ENCODE peak calls at places on chromosomes 3 and 15, in four cellular contexts. L is right lobe of liver; A is tibial artery; J is CD4-positive, CD25-positive, alpha-beta regulatory T cell. C is an unnamed sample.

GRCh38 chr3:195766671-195767070 is 45.1 kb downstream of the MUC4 start:
- DNase-seq in L (peak; percentile 31), A (peak; percentile 38), J (no peak), C (no peak)

GRCh38 chr3:133135303-133135702 is 97.1 kb downstream of the TMEM108 start:
- DNase-seq in L (no peak), A (no peak), J (no peak), C (no peak)

GRCh38 chr3:94607778-94608177 is 544.9 kb downstream of the NSUN3 start:
- DNase-seq in L (no peak), A (no peak), J (no peak), C (no peak)

GRCh38 chr3:197003461-197004385 is 25.9 kb downstream of the MELTF start:
- DNase-seq in L (peak; percentile 67), A (peak; percentile 65), J (no peak), C (peak; percentile 81)

GRCh38 chr3:177904661-177905060 is 631.6 kb upstream of the KCNMB2 start:
- DNase-seq in L (no peak), A (no peak), J (no peak), C (no peak)

GRCh38 chr15:70853855-70854668 is at the start of gene LARP6:
- DNase-seq in L (peak; percentile 59), A (peak; percentile 84), J (no peak), C (peak; percentile 58)

GRCh38 chr15:42730536-42730935 is 6.4 kb downstream of the CDAN1 start:
- DNase-seq in L (no peak), A (no peak), J (no peak), C (no peak)

GRCh38 chr3:192812736-192813383 is 85.5 kb upstream of the FGF12 start:
- DNase-seq in L (no peak), A (no peak), J (no peak), C (no peak)

GRCh38 chr3:139620438-139620837 is 57.3 kb downstream of the NMNAT3 start:
- DNase-seq in L (no peak), A (no peak), J (no peak), C (no peak)

GRCh38 chr3:50321146-50321843 is 1.2 kb downstream of the HYAL2 start:
- DNase-seq in L (peak; percentile 93), A (peak; percentile 94), J (peak; percentile 70), C (peak; percentile 87)

GRCh38 chr15:66851226-66852063 is 149.4 kb downstream of the SMAD6 start:
- DNase-seq in L (peak; percentile 82), A (peak; percentile 93), J (peak; percentile 39), C (peak; percentile 92)

GRCh38 chr3:164851905-164852304 is 226.4 kb downstream of the SI start:
- DNase-seq in L (no peak), A (no peak), J (no peak), C (no peak)

GRCh38 chr15:64651573-64652260 is 123.7 kb downstream of the RBPMS2 start:
- DNase-seq in L (no peak), A (no peak), J (peak; percentile 15), C (no peak)

GRCh38 chr3:126340081-126340511 is 17.1 kb downstream of the KLF15 start:
- DNase-seq in L (peak; percentile 62), A (peak; percentile 87), J (no peak), C (peak; percentile 43)

GRCh38 chr3:147267431-147267830 is 138.9 kb downstream of the ZIC4 start:
- DNase-seq in L (no peak), A (no peak), J (no peak), C (no peak)

DNA sequence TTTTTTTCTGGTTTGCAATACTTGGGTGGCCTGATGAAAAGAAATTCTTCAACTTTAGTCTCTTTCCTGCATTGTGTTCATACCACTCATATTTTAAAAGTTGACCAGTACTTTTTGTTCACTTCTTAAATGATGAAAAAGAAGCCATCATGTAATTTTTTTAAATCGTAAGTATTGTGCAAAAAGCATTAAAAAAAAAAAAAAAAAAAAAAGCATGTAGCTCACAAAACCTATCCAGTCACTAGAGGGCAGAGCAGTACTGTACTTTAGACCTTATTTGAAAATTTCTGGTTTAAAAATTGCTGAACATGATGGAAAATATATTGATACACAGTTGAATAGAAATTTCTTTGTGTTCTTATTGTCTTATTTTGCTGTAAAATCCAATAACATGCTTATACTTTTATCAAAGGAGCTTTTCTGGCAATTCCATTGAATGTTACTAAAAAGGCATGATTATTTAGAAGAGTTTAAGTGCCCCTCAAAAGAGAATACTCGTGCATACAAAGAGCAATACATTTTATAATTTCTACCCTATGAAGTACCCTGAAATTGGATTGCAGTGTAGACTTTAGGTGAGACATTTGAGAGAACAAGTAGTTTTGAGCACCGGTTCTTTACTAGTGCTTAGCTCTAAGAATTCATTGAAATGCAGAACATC is 137.7 kb downstream of the BBX start:
- DNase-seq in L (no peak), A (no peak), J (no peak), C (no peak)
- H3K4me1 ChIP-seq in L (peaks cover 4% of the 10 kb centered on the region), A (no peaks in the 10 kb centered on the region), J (peaks cover 6% of the 10 kb centered on the region), C (no peaks in the 10 kb centered on the region)

GRCh38 chr3:194683431-194683830 is 2.3 kb upstream of the FAM43A start:
- DNase-seq in L (no peak), A (no peak), J (no peak), C (no peak)

GRCh38 chr3:194686414-194686815 is 732 bp downstream of the FAM43A start:
- DNase-seq in L (no peak), A (no peak), J (no peak), C (no peak)

GRCh38 chr3:194686816-194687637 is 1.3 kb downstream of the FAM43A start:
- DNase-seq in L (no peak), A (peak; percentile 73), J (peak; percentile 6), C (peak; percentile 23)

GRCh38 chr3:194685723-194686413 is at the start of gene FAM43A:
- DNase-seq in L (peak; percentile 90), A (peak; percentile 95), J (peak; percentile 64), C (peak; percentile 77)

DNA sequence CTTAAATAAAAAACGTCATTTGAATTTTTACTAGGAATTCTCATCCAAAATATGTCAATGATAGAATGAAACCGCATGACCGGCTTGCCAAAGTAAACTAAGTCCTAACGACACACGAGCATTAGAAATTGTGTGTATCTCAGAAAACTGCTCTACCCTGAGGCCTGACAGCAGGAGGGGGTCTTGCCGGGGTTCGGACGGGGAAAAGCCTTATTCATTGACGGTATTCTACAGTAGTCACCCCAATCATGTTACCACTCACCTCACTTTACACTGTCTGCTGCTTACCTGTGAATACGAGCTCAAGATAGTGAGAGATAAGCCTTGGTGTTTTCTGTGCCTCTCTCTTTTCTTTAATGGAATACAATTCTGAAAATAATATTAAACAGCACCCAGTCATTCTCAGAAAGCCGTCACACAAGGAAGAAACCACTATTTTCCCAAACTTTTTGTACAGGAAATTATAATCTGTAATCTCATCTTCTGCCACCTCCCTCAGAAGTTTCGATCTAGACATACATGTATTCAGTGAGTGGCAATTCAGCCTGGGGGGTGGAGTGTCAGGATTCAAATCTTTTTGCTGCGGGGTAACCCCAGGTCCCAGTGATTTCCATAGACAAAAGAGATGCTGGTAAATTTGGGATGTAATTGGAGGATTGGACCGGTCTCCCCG is 497 bp upstream of the FAM43A start:
- DNase-seq in L (no peak), A (no peak), J (no peak), C (no peak)
- H3K4me3 ChIP-seq in L (no peak overlapping the region), A (peak overlapping the region; percentile 59), J (peak overlapping the region; percentile 73), C (peak overlapping the region; percentile 45)

GRCh38 chr3:57919987-57920386 is 88.2 kb upstream of the FLNB start:
- DNase-seq in L (no peak), A (no peak), J (no peak), C (no peak)

GRCh38 chr3:57918123-57918837 is 89.9 kb upstream of the FLNB start:
- DNase-seq in L (no peak), A (no peak), J (no peak), C (no peak)

GRCh38 chr3:57927916-57928315 is 80.3 kb upstream of the FLNB start:
- DNase-seq in L (no peak), A (no peak), J (no peak), C (no peak)

GRCh38 chr3:57927166-57927565 is 81.1 kb upstream of the FLNB start:
- DNase-seq in L (no peak), A (no peak), J (no peak), C (no peak)

GRCh38 chr3:57923101-57923500 is 85.1 kb upstream of the FLNB start:
- DNase-seq in L (no peak), A (no peak), J (no peak), C (no peak)
- H3K4me1 ChIP-seq in L (no peaks in the 10 kb centered on the region), A (no peaks in the 10 kb centered on the region), J (no peaks in the 10 kb centered on the region), C (no peaks in the 10 kb centered on the region)

GRCh38 chr15:26433818-26434217 is 339.0 kb downstream of the GABRB3 start:
- DNase-seq in L (no peak), A (no peak), J (no peak), C (no peak)

GRCh38 chr15:26439681-26440080 is 333.2 kb downstream of the GABRB3 start:
- DNase-seq in L (no peak), A (no peak), J (no peak), C (no peak)

GRCh38 chr15:26442680-26443079 is 330.2 kb downstream of the GABRB3 start:
- DNase-seq in L (no peak), A (no peak), J (no peak), C (no peak)

GRCh38 chr15:26438718-26439117 is 334.1 kb downstream of the GABRB3 start:
- DNase-seq in L (no peak), A (no peak), J (no peak), C (no peak)

GRCh38 chr15:26438316-26438715 is 334.6 kb downstream of the GABRB3 start:
- DNase-seq in L (no peak), A (no peak), J (no peak), C (no peak)
- H3K4me3 ChIP-seq in L (no peak overlapping the region), A (no peak overlapping the region), J (no peak overlapping the region), C (no peak overlapping the region)

DNA sequence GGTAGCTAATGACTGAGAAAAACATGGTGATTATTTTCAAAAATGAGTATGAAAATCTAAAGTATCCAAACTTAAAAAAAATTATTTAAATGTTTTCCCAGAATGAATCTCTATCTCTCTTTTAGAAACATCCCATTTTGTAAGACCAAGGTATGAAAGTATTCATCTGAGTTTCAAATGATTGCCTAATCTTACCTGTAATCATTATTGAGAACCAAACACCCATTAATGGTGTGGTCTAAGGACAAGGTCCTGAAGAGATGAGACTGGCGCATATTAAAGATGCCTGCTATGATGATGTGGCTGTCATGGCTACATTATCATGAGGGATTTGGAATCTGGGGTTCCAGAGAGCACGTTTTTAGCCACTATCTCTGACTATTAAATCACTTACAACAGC is 165.5 kb downstream of the VGLL4 start:
- DNase-seq in L (no peak), A (no peak), J (no peak), C (no peak)
- H3K4me1 ChIP-seq in L (no peaks in the 10 kb centered on the region), A (no peaks in the 10 kb centered on the region), J (no peaks in the 10 kb centered on the region), C (peaks cover 8% of the 10 kb centered on the region)

C was measured in pancreas.